ENCODE peak calls at places on chromosomes 4 and X, in six cellular contexts. U, C, D, R, O and B are unnamed samples.

GRCh38 chrX:1416965-1417760 is 25.2 kb upstream of the SLC25A6 start:
- DNase-seq in U (no peak), C (no peak), D (no peak), R (no peak), O (no peak), B (no peak)

GRCh38 chr4:20331642-20332041 is 79.9 kb downstream of the SLIT2 start:
- DNase-seq in U (no peak), C (no peak), D (no peak), R (no peak), O (no peak), B (no peak)

GRCh38 chrX:125203379-125203736 is 116.3 kb upstream of the TEX13C start:
- DNase-seq in U (no peak), C (no peak), D (peak; percentile 10), R (no peak), O (no peak), B (no peak)

GRCh38 chr4:16118090-16118489 is 34.3 kb upstream of the PROM1 start:
- DNase-seq in U (no peak), C (no peak), D (no peak), R (no peak), O (no peak), B (no peak)

GRCh38 chrX:30659421-30659820 is 6.2 kb downstream of the GK start:
- DNase-seq in U (no peak), C (peak; percentile 70), D (no peak), R (no peak), O (no peak), B (peak; percentile 83)

GRCh38 chr4:137923494-137923893 is 318.7 kb downstream of the SLC7A11 start:
- DNase-seq in U (no peak), C (no peak), D (no peak), R (no peak), O (no peak), B (no peak)

GRCh38 chr4:170423137-170423536 is 333.4 kb upstream of the AADAT start:
- DNase-seq in U (no peak), C (no peak), D (no peak), R (no peak), O (no peak), B (peak; percentile 83)

GRCh38 chr4:16669036-16669435 is 229.4 kb downstream of the LDB2 start:
- DNase-seq in U (no peak), C (no peak), D (no peak), R (no peak), O (no peak), B (peak; percentile 40)

GRCh38 chr4:142585411-142585810 is 260.7 kb downstream of the INPP4B start:
- DNase-seq in U (no peak), C (no peak), D (no peak), R (no peak), O (no peak), B (peak; percentile 38)

GRCh38 chr4:153790962-153791551 is 2.2 kb upstream of the SFRP2 start:
- DNase-seq in U (peak; percentile 56), C (no peak), D (no peak), R (no peak), O (no peak), B (peak; percentile 25)
- TF ChIP-seq CTCF in U (no peak), C (no peak), D (peak; percentile 24), R (no peak), O (no peak), B (peak; percentile 38)

DNA sequence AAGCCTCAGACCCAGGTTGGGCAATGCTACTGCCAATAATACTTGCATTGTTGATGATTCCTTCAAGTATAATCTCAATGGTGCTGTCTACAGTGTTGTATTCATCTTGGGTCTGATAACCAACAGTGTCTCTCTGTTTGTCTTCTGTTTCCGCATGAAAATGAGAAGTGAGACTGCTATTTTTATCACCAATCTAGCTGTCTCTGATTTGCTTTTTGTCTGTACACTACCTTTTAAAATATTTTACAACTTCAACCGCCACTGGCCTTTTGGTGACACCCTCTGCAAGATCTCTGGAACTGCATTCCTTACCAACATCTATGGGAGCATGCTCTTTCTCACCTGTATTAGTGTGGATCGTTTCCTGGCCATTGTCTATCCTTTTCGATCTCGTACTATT is 7.4 kb downstream of the LPAR4 start:
- DNase-seq in U (no peak), C (no peak), D (no peak), R (no peak), O (no peak), B (no peak)
- TF ChIP-seq CTCF in U (no peak), C (no peak), D (no peak), R (no peak), O (no peak), B (no peak)

DNA sequence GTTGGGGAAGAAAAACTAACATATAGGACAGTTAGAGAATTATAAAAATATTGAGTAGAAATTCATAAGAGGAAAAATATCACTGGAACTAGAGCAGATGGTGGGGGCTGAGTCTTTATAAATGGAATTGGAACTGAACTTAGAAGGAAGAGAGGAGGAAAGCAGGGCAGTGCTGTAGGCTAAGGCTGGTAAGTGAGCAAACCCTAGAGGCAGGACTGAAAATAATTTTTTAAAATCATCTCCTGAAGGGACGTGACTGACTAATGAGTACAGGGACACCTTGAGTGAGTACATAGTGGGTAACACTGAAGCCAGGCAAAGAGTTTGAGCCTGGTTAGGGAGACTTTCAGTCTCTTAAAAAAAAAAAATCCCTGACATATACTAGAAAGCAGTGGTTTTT is 63.3 kb downstream of the GALNT7 start:
- DNase-seq in U (no peak), C (no peak), D (no peak), R (no peak), O (no peak), B (peak; percentile 6)
- TF ChIP-seq CTCF in U (no peak), C (peak; percentile 39), D (peak; percentile 34), R (peak; percentile 21), O (peak; percentile 45), B (peak; percentile 40)

DNA sequence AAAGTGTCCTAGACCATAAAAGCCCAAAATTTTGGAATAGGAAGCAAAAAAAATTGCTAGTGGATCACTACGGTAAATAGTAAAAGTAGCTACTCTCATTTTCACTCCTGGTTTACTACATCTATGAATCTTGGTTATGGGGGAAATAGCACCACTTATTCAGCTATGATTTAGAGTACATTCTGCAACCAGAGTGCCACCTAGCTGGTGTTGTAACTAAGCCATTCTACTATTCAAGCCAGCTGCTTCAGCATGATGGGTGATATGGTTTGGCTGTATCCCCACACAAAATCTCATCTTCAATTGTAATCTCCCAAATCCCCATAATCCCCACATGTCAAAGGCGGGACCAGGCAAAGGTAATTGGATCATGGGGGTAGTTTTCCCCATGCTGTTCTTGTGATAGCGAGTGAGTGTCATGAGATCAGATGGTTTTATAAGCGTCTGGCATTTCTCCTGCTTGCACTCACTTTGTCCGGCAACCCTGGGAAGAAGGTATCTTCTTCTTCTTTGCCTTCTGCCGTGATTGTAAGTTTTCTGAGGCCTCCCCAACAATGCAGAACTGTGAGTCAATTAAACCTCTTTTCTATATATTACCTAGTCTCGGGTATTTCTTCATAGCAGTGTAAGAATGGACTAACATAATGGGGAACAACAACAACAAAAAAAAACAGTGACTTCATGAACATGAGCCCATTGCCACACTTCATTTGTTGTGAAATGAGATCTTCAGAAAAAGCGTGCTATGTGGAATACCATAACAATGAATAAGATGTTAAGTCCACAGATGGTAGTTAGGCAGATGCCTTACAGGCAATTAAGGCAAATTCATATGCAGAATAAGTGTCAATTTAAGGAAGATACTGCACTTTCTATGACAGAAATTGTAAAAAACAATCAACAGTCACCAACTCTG is 280.1 kb downstream of the PABPC4L start:
- DNase-seq in U (no peak), C (no peak), D (no peak), R (no peak), O (peak; percentile 82), B (no peak)
- TF ChIP-seq CTCF in U (no peak), C (peak; percentile 36), D (no peak), R (no peak), O (peak; percentile 63), B (no peak)

GRCh38 chr4:24517676-24518075 is 66.7 kb downstream of the DHX15 start:
- DNase-seq in U (no peak), C (no peak), D (no peak), R (no peak), O (no peak), B (no peak)

GRCh38 chr4:24515698-24516097 is 68.7 kb downstream of the DHX15 start:
- DNase-seq in U (no peak), C (no peak), D (no peak), R (no peak), O (no peak), B (no peak)

GRCh38 chr4:24516926-24517325 is 67.4 kb downstream of the DHX15 start:
- DNase-seq in U (no peak), C (no peak), D (no peak), R (no peak), O (no peak), B (no peak)

GRCh38 chr4:24513718-24514117 is 70.6 kb downstream of the DHX15 start:
- DNase-seq in U (no peak), C (no peak), D (no peak), R (no peak), O (no peak), B (no peak)

GRCh38 chr4:24514808-24515207 is 69.5 kb downstream of the DHX15 start:
- DNase-seq in U (no peak), C (no peak), D (no peak), R (no peak), O (no peak), B (no peak)
- TF ChIP-seq CTCF in U (no peak), C (peak; percentile 37), D (peak; percentile 25), R (no peak), O (peak; percentile 14), B (peak; percentile 33)

GRCh38 chr4:1718095-1718850 is 2.9 kb downstream of the TMEM129 start:
- DNase-seq in U (no peak), C (no peak), D (no peak), R (no peak), O (no peak), B (no peak)
- TF ChIP-seq CTCF in U (no peak), C (no peak), D (no peak), R (no peak), O (no peak), B (no peak)

GRCh38 chr4:110638347-110638746 is 15.5 kb upstream of the PITX2 start:
- DNase-seq in U (no peak), C (no peak), D (no peak), R (no peak), O (no peak), B (no peak)

GRCh38 chr4:110636231-110636676 is 13.4 kb upstream of the PITX2 start:
- DNase-seq in U (no peak), C (no peak), D (no peak), R (no peak), O (no peak), B (no peak)

GRCh38 chr4:110639207-110640092 is 16.6 kb upstream of the PITX2 start:
- DNase-seq in U (no peak), C (no peak), D (no peak), R (no peak), O (no peak), B (no peak)

GRCh38 chr4:110636677-110637407 is 14.0 kb upstream of the PITX2 start:
- DNase-seq in U (no peak), C (no peak), D (no peak), R (no peak), O (peak; percentile 32), B (peak; percentile 84)

DNA sequence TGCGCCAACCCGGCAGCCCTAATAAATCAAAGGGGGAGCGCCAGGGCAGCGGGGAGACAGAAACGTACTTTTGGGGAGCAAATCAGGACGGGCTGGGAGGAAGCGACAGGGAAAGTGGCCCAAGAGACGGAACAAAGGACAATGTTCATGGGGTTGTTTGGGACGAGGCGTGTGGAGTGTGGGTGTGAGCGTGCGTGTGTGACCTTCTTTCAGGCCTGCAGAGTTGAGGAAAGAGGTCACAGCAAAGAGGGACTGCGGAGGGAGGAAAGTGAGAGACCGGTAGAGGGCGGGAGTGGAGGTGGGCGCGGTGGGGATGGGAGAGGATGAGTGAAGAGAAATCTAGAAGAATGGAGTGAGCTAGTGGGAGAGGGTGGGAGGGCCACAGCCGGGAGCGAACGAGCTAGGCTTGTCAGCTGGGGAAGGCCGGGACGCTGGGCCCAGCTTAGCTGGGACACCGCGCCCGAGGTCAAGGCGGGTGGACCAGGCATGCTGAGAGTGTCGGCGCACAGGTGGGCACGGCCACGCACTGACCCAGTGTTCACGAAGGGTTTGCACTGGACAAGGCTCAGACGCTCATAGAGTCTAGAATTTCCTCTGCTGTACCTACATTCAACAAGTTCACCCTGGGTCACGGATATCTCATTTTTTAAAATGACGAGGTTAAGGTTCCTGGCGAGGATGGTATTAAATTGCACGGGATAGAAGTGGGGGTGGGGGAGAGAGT is 14.7 kb upstream of the PITX2 start:
- DNase-seq in U (no peak), C (no peak), D (no peak), R (no peak), O (no peak), B (peak; percentile 15)
- TF ChIP-seq CTCF in U (no peak), C (no peak), D (no peak), R (peak; percentile 24), O (peak; percentile 32), B (peak; percentile 39)